ENCODE peak calls at places on chromosome 1, in seven cellular contexts. C is left kidney, E is left colon, O is NCI-H1092 treated with DMSO at 0.1 percent for 48 hours, T is CMK, R is kidney epithelial cell, D is nucleus accumbens. G is an unnamed sample.

GRCh38 chr1:87586501-87586900 is 257.8 kb downstream of the LMO4 start:
- DNase-seq in C (no peak), E (no peak), O (no peak), T (no peak), R (no peak), D (no peak), G (no peak)

GRCh38 chr1:92817137-92817697 is 14.6 kb upstream of the RPL5 start:
- DNase-seq in C (peak; percentile 22), E (no peak), O (no peak), T (no peak), R (no peak), D (no peak), G (no peak)

GRCh38 chr1:21939650-21940374 is 2.7 kb upstream of the HSPG2 start:
- DNase-seq in C (peak; percentile 81), E (peak; percentile 82), O (no peak), T (no peak), R (peak; percentile 91), D (peak; percentile 53), G (peak; percentile 92)

GRCh38 chr1:119611701-119612113 is 36.4 kb downstream of the ZNF697 start:
- DNase-seq in C (peak; percentile 87), E (peak; percentile 88), O (peak; percentile 62), T (no peak), R (no peak), D (peak; percentile 32), G (no peak)

GRCh38 chr1:53502641-53503432 is 43.6 kb downstream of the DMRTB1 start:
- DNase-seq in C (peak; percentile 71), E (no peak), O (no peak), T (no peak), R (no peak), D (no peak), G (no peak)

GRCh38 chr1:176880954-176881595 is 283.4 kb downstream of the ASTN1 start:
- DNase-seq in C (peak; percentile 94), E (peak; percentile 78), O (peak; percentile 70), T (peak; percentile 56), R (no peak), D (peak; percentile 8), G (peak; percentile 22)

GRCh38 chr1:228702433-228702832 is 32.8 kb upstream of the RHOU start:
- DNase-seq in C (no peak), E (no peak), O (no peak), T (no peak), R (no peak), D (no peak), G (no peak)

GRCh38 chr1:198245379-198245778 is 88.6 kb downstream of the NEK7 start:
- DNase-seq in C (no peak), E (peak; percentile 6), O (no peak), T (no peak), R (no peak), D (no peak), G (no peak)

GRCh38 chr1:145983206-145983675 is 13.1 kb downstream of the TXNIP start:
- DNase-seq in C (no peak), E (peak; percentile 48), O (no peak), T (no peak), R (no peak), D (no peak), G (no peak)

GRCh38 chr1:107702946-107703571 is 261.9 kb downstream of the VAV3 start:
- DNase-seq in C (peak; percentile 43), E (no peak), O (no peak), T (no peak), R (no peak), D (no peak), G (no peak)

GRCh38 chr1:109361114-109361513 is 36.6 kb downstream of the SORT1 start:
- DNase-seq in C (no peak), E (no peak), O (no peak), T (no peak), R (no peak), D (no peak), G (no peak)

GRCh38 chr1:63859480-63860275 is 85.9 kb downstream of the ROR1 start:
- DNase-seq in C (no peak), E (no peak), O (no peak), T (no peak), R (no peak), D (no peak), G (no peak)

GRCh38 chr1:22524481-22524880 is 38.8 kb upstream of the EPHA8 start:
- DNase-seq in C (no peak), E (no peak), O (no peak), T (no peak), R (no peak), D (no peak), G (no peak)

GRCh38 chr1:12447849-12448312 is 170.1 kb downstream of the DHRS3 start:
- DNase-seq in C (peak; percentile 81), E (no peak), O (peak; percentile 21), T (no peak), R (peak; percentile 47), D (no peak), G (no peak)

GRCh38 chr1:206705187-206705586 is 20.5 kb downstream of the MAPKAPK2 start:
- DNase-seq in C (peak; percentile 49), E (no peak), O (peak; percentile 90), T (no peak), R (no peak), D (no peak), G (no peak)

GRCh38 chr1:94746635-94747525 is 73.3 kb upstream of the SLC44A3 start:
- DNase-seq in C (no peak), E (no peak), O (no peak), T (no peak), R (no peak), D (no peak), G (no peak)

GRCh38 chr1:16158993-16159831 is 3.3 kb upstream of the EPHA2 start:
- DNase-seq in C (peak; percentile 55), E (peak; percentile 49), O (no peak), T (no peak), R (no peak), D (no peak), G (no peak)

GRCh38 chr1:246708166-246708565 is 16.0 kb upstream of the SCCPDH start:
- DNase-seq in C (no peak), E (no peak), O (no peak), T (no peak), R (no peak), D (no peak), G (no peak)

GRCh38 chr1:93199150-93199549 is 18.6 kb downstream of the CCDC18 start:
- DNase-seq in C (no peak), E (no peak), O (no peak), T (no peak), R (no peak), D (no peak), G (no peak)

GRCh38 chr1:71490432-71490831 is 409.6 kb upstream of the ZRANB2 start:
- DNase-seq in C (no peak), E (no peak), O (no peak), T (no peak), R (no peak), D (no peak), G (no peak)

GRCh38 chr1:119617751-119618691 is 30.0 kb downstream of the ZNF697 start:
- DNase-seq in C (peak; percentile 85), E (no peak), O (no peak), T (no peak), R (no peak), D (no peak), G (no peak)